ENCODE peak calls at places on chromosomes 11 and 22, in six cellular contexts. M is prostate gland, X is tibial nerve, I is IMR-90, J is upper lobe of right lung, N is mucosa of descending colon. H is an unnamed sample. For H3K4me1, the result is how much of the 10 kb centered on the place peaks cover.

GRCh38 chr11:57512646-57513445 is 2.7 kb downstream of the SLC43A1 start:
- DNase-seq in M (no peak), X (no peak), I (no peak), J (no peak), N (no peak), H (no peak)

GRCh38 chr11:32173435-32173834 is 82.6 kb downstream of the RCN1 start:
- DNase-seq in M (peak), X (peak), I (peak), J (no peak), N (peak), H (peak)

GRCh38 chr11:128953151-128953550 is 10.5 kb upstream of the TP53AIP1 start:
- DNase-seq in M (no peak), X (no peak), I (no peak), J (no peak), N (no peak), H (no peak)

GRCh38 chr11:130765951-130766649 is 150.2 kb downstream of the SNX19 start:
- DNase-seq in M (no peak), X (no peak), I (no peak), J (no peak), N (no peak), H (no peak)

GRCh38 chr11:33480636-33481035 is 220.0 kb downstream of the C11orf91 start:
- DNase-seq in M (no peak), X (no peak), I (no peak), J (no peak), N (no peak), H (no peak)

GRCh38 chr11:6693342-6694228 is 10.4 kb upstream of the MRPL17 start:
- DNase-seq in M (no peak), X (peak), I (peak), J (no peak), N (no peak), H (no peak)

GRCh38 chr11:60175860-60176275 is 7.0 kb downstream of the MS4A6A start:
- DNase-seq in M (no peak), X (no peak), I (no peak), J (no peak), N (no peak), H (no peak)

GRCh38 chr22:39414886-39415285 is 15.3 kb downstream of the TAB1 start:
- DNase-seq in M (no peak), X (no peak), I (no peak), J (no peak), N (peak), H (no peak)

GRCh38 chr11:44741976-44742375 is 15.2 kb downstream of the TSPAN18 start:
- DNase-seq in M (no peak), X (no peak), I (no peak), J (no peak), N (no peak), H (no peak)

GRCh38 chr11:113382121-113382520 is 5.5 kb upstream of the ANKK1 start:
- DNase-seq in M (no peak), X (no peak), I (no peak), J (no peak), N (no peak), H (no peak)

GRCh38 chr11:71987521-71987920 is 11.2 kb upstream of the IL18BP start:
- DNase-seq in M (no peak), X (no peak), I (no peak), J (no peak), N (no peak), H (no peak)

GRCh38 chr22:19386248-19386647 is 45.3 kb downstream of the HIRA start:
- DNase-seq in M (no peak), X (no peak), I (no peak), J (no peak), N (no peak), H (no peak)

GRCh38 chr11:107017433-107018227 is 646 bp downstream of the GUCY1A2 start:
- DNase-seq in M (peak), X (peak), I (no peak), J (peak), N (peak), H (peak)

GRCh38 chr11:108199446-108200321 is 22.8 kb downstream of the NPAT start:
- DNase-seq in M (no peak), X (no peak), I (peak), J (no peak), N (no peak), H (no peak)

GRCh38 chr22:50027639-50028537 is 15.3 kb upstream of the IL17REL start:
- DNase-seq in M (no peak), X (no peak), I (peak), J (peak), N (no peak), H (no peak)

GRCh38 chr11:8023831-8024555 is 36.9 kb downstream of the EIF3F start:
- DNase-seq in M (no peak), X (no peak), I (peak), J (peak), N (no peak), H (no peak)

GRCh38 chr11:86818466-86819282 is 18.3 kb downstream of the PRSS23 start:
- DNase-seq in M (peak), X (no peak), I (peak), J (no peak), N (no peak), H (no peak)

GRCh38 chr11:112962854-112963367 is 1.7 kb downstream of the NCAM1 start:
- DNase-seq in M (peak), X (no peak), I (no peak), J (peak), N (peak), H (peak)

GRCh38 chr11:122339661-122340060 is 223.6 kb upstream of the BLID start:
- DNase-seq in M (no peak), X (no peak), I (no peak), J (no peak), N (no peak), H (no peak)

GRCh38 chr11:113550179-113550578 is 75.0 kb upstream of the DRD2 start:
- DNase-seq in M (no peak), X (no peak), I (no peak), J (no peak), N (no peak), H (no peak)

GRCh38 chr11:92728628-92729027 is 240.8 kb upstream of the MTNR1B start:
- DNase-seq in M (no peak), X (no peak), I (no peak), J (no peak), N (no peak), H (no peak)

GRCh38 chr11:82117339-82117738 is 616.3 kb downstream of the FAM181B start:
- DNase-seq in M (no peak), X (no peak), I (no peak), J (no peak), N (no peak), H (no peak)

GRCh38 chr11:27700351-27701261 is at the start of gene BDNF:
- DNase-seq in M (no peak), X (no peak), I (peak), J (peak), N (peak), H (no peak)

GRCh38 chr11:126328938-126329643 is 25.2 kb downstream of the DCPS start:
- DNase-seq in M (no peak), X (no peak), I (no peak), J (no peak), N (no peak), H (no peak)

GRCh38 chr11:118628432-118628831 is 21.0 kb downstream of the PHLDB1 start:
- DNase-seq in M (no peak), X (no peak), I (no peak), J (no peak), N (no peak), H (peak)

GRCh38 chr11:125110996-125111340 is 458 bp downstream of the TMEM218 start:
- DNase-seq in M (no peak), X (no peak), I (no peak), J (no peak), N (no peak), H (no peak)

DNA sequence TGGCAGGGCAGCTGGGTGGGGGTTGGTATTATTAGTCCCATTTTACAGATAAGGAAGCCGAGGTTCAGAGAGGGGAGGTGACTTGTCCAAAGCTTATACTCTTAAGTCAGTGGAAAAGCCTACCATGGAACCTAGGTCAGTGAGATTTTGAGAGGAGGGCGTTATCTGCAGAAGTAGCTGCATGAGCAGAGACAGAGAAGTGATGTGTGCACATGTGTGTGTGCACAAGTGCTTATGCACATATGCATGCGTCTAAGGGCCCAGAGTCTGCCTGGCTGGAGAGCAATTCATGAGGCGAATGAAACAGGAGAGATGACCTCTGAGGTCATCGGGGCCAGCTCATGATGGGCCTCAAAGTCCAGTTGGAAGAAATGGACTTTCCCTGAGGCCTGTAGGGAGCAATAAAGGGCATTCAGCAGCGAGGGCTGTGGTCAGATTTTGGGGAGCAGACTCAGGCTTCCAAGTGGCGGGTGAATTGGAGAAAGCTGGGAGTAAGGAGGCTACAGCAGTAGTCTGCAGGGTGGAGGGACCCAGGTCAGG is 8.2 kb downstream of the PLEKHB1 start:
- DNase-seq in M (no peak), X (no peak), I (no peak), J (peak), N (no peak), H (no peak)
- H3K4me3 ChIP-seq in M (no peak), X (no peak), I (no peak), J (no peak), N (no peak), H (no peak)

DNA sequence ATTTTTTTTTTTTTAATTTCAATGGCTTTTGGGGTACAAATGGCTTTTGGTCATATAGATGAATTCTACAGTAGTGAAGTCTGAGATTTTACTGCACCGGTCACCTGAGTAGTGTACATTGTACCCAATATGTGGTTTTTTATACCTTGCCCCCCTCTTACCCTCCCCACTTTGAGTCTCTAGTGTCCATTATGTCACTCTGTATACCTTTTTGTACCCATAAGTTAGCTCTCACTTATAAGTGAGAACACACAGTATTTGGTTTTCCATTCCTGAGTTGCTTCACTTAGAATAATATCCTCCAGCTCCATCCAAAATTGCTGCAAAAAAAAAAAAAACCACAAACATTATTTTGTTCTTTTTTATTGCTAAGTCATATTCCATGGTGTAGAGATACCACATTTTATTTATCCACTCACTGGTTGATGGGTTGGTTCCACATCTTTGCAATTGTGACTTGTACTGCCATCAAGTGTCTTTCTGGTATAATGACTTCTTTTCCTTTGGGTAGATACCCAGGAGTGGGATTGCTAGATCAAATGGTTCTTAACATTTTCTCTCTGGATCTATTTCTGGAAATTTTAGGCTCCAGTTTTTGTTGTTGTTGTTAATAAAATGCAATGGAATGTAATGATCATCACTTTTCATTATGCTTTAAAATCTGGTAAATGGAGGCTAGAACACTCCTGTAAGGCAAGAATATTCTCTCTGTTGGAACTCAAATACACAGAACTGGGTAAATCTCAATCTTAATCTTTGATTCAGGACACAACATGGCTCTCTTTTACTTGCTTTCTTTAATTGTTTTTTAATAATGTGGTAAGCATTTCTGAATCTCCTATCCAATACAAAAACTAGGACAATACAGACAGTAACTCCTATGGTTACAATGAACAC is 10.3 kb downstream of the NEAT1 start:
- DNase-seq in M (no peak), X (no peak), I (peak), J (no peak), N (no peak), H (no peak)
- H3K4me1 ChIP-seq in M (under half), X (under half), I (under half), J (half or more), N (under half), H (half or more)

GRCh38 chr22:23896166-23896522 is 2.0 kb downstream of the MIF start:
- DNase-seq in M (no peak), X (no peak), I (no peak), J (no peak), N (no peak), H (no peak)
- H3K4me3 ChIP-seq in M (no peak), X (no peak), I (no peak), J (peak), N (no peak), H (no peak)

GRCh38 chr11:63610604-63611394 is 3.4 kb downstream of the PLAAT3 start:
- DNase-seq in M (no peak), X (no peak), I (no peak), J (no peak), N (no peak), H (no peak)
- H3K4me1 ChIP-seq in M (under half), X (under half), I (under half), J (under half), N (under half), H (under half)

DNA sequence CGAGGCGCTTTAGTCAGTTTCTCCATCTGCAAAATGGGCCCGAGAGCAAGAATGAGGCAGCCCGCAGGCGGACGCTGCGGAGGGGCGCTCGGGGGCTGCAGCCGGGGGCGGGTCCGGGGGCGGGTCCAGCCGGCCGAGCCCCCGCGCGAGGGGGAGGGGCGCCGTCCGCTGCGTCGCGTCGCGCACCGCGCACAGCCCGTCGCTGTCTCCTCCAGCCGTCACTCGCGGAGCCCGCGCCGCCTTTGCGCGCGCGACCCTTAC is 282 bp downstream of the PC start:
- DNase-seq in M (no peak), X (no peak), I (no peak), J (no peak), N (no peak), H (no peak)
- H3K4me3 ChIP-seq in M (peak), X (peak), I (peak), J (peak), N (peak), H (no peak)

DNA sequence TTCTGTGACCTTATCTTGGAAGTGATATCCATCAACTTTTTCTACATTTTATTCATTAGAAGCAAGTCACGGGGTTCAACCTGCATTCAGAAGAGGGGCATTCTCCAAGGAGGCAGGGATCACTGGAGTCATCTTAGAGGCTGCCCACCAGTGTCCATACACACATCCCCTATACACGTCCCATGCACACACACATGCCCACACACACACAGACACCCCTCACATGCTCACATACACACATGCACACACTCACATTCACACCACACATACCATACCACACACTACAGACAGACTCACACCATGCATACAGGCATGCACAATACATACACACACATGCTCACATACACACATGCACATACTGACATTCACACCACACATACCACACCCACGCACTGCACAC is 884.7 kb downstream of the TBC1D22A start:
- DNase-seq in M (no peak), X (no peak), I (no peak), J (no peak), N (no peak), H (no peak)
- H3K4me1 ChIP-seq in M (under half), X (under half), I (under half), J (under half), N (under half), H (under half)

DNA sequence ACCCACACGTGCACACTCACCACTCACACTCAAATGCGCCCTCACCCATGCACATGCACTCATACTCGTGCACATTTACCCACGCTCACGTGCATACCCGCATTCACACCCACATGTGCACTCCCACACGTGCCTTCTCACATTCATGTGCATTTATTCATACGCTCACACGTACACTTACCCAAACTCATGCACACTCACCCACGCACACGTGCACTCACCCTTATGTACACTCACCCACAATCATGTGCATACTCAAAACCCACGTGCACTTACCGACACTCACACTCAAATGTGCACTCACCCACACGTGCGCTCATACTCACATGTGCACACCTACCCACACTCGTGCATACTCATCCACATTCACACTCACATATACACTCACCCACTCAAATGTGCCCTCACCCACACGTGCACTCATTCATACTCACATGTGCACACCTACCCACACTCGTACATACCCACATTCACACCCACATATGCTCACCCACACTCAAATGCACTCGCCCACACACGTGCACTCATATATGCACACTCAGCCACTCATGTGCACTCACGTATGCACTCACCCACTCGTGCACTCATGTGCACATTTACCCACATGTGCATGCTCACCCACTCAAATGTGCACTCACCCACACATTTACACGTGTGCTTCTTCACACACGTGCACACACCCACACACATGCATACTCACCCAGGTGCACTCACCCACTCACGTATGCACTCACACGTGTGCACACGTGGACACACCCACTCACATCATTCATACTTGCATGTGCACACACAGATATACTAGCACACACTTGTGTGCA is 84.4 kb downstream of the TRMU start:
- DNase-seq in M (no peak), X (no peak), I (no peak), J (no peak), N (no peak), H (no peak)
- H3K4me3 ChIP-seq in M (no peak), X (no peak), I (no peak), J (no peak), N (no peak), H (no peak)

H was measured in body of pancreas.